ENCODE peak calls at places on chromosomes 2 and 18, in seven cellular contexts. J is mammary epithelial cell; S is prostate gland; B is pancreas; M is cardiac fibroblast; V is CD8-positive, alpha-beta T cell; C is GM13977. E is an unnamed sample.

GRCh38 chr2:237558918-237559645 is 7.3 kb upstream of the PRLH start:
- DNase-seq in J (peak), S (peak), B (no peak), M (peak), V (no peak), C (no peak), E (peak)

GRCh38 chr2:19187323-19188020 is 171.0 kb downstream of the OSR1 start:
- DNase-seq in J (peak), S (no peak), B (no peak), M (no peak), V (no peak), C (no peak), E (peak)

GRCh38 chr2:30688956-30689401 is 118.3 kb downstream of the CAPN13 start:
- DNase-seq in J (no peak), S (no peak), B (no peak), M (no peak), V (no peak), C (no peak), E (no peak)

GRCh38 chr2:38909872-38910271 is 20.2 kb downstream of the ARHGEF33 start:
- DNase-seq in J (no peak), S (no peak), B (no peak), M (no peak), V (no peak), C (no peak), E (no peak)

GRCh38 chr2:62407401-62407800 is 98.6 kb downstream of the TMEM17 start:
- DNase-seq in J (no peak), S (no peak), B (no peak), M (no peak), V (no peak), C (no peak), E (no peak)

GRCh38 chr2:219025637-219026585 is 15.4 kb downstream of the CFAP65 start:
- DNase-seq in J (no peak), S (no peak), B (no peak), M (no peak), V (no peak), C (no peak), E (no peak)

GRCh38 chr18:49924293-49924983 is 111.1 kb upstream of the ACAA2 start:
- DNase-seq in J (no peak), S (no peak), B (no peak), M (no peak), V (no peak), C (no peak), E (no peak)

GRCh38 chr2:74146929-74147728 is 583 bp downstream of the BOLA3 start:
- DNase-seq in J (peak), S (no peak), B (no peak), M (peak), V (no peak), C (peak), E (peak)

GRCh38 chr2:223537669-223538601 is 64.2 kb downstream of the SCG2 start:
- DNase-seq in J (no peak), S (no peak), B (no peak), M (peak), V (no peak), C (no peak), E (no peak)

GRCh38 chr2:47034973-47035609 is 119.5 kb upstream of the MCFD2 start:
- DNase-seq in J (no peak), S (no peak), B (peak), M (no peak), V (no peak), C (peak), E (no peak)

GRCh38 chr2:24225883-24226282 is 51.0 kb downstream of the FAM228A start:
- DNase-seq in J (no peak), S (no peak), B (no peak), M (no peak), V (no peak), C (no peak), E (no peak)

GRCh38 chr18:57839942-57840381 is 36.8 kb upstream of the ATP8B1 start:
- DNase-seq in J (peak), S (no peak), B (no peak), M (peak), V (no peak), C (no peak), E (peak)

GRCh38 chr2:236550701-236551465 is 18.7 kb upstream of the ACKR3 start:
- DNase-seq in J (no peak), S (no peak), B (no peak), M (no peak), V (no peak), C (peak), E (no peak)

DNA sequence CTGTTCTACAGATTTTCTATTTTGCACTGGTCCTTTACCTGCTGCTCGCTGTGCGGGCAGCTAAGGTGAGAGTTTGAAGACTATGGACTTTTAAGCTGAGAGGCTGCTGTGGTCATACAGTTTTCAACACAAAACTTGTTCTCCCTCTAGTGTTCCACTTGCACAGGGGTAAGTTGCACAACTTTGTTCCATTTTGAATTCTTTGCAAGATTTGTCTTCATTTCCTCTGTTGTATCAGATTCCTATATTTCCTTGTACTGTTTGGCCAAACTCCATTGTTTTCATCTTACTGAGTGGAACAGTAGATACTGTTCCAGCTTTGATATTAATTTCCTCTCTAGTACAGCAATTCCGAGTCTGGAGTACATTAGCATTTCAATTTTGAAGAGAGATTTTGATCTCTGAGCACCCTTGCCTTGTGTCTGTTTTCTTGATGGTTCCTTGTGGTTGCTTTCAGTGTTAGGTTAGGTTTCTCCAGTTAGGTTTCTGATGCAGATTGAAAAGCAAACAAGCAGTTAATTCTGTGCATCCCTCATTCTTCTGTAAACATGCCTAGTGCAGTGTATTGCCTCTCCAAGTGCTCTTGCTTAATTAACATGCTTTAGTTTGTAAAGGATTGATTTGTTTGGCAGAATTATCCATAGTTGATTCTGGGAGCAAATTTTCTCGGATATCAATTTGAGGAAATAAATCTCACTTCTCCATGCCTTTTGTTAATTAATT is 188.8 kb downstream of the PTPRM start:
- DNase-seq in J (no peak), S (no peak), B (no peak), M (peak), V (no peak), C (no peak), E (peak)
- TF ChIP-seq CTCF in J (peak), S (peak), B (no peak), M (peak), V (no peak), C (no peak), E (no peak)

GRCh38 chr2:135043345-135043744 is 3.9 kb downstream of the MAP3K19 start:
- DNase-seq in J (no peak), S (no peak), B (no peak), M (no peak), V (no peak), C (no peak), E (no peak)
- TF ChIP-seq CTCF in J (peak), S (no peak), B (no peak), M (peak), V (peak), C (peak), E (peak)

DNA sequence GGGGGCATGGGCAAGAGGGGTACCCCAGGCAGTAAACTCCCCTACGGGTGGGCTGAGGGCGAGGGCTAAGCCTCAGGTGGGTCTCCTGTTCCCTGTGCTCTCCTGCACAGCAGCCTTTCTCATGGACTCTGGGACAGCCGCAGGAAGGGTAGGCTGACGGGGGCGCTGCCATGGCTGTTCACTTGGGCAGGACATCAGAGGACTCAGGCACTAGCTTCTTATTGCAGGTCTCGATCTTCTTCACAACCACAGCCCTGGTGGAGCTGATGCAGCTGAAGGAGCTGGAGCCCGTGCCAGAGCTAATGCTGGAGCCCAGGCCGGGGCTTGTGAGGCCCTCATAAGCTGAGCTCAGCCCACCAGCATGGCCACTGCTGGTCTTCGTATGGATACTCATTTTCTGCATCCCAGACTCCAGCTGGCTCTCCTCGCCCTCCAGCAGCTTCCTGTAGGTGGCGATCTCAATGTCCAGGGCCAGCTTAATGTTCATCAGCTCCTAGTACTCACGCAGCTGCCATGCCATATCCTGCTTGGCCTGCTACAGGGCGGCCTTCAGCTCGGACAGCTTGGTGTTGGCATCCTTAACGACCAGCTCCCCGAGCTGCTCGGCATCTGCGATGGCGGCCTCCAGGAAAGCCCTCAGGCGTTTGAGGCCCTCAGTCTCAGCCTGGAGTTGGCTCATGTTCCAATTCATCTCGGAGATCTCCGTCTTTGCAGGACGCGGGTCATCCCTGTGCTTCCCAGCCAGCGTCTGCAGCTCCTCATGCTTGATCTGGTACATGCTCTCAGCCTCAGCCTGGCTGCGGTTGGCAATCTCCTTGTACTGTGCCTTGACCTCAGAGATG is 359.8 kb upstream of the SETBP1 start:
- DNase-seq in J (no peak), S (no peak), B (no peak), M (no peak), V (no peak), C (no peak), E (no peak)
- TF ChIP-seq CTCF in J (no peak), S (no peak), B (no peak), M (peak), V (no peak), C (no peak), E (no peak)

GRCh38 chr2:177195194-177195593 is 17.4 kb upstream of the HNRNPA3 start:
- DNase-seq in J (no peak), S (no peak), B (no peak), M (no peak), V (no peak), C (no peak), E (no peak)
- TF ChIP-seq CTCF in J (peak), S (no peak), B (no peak), M (no peak), V (no peak), C (peak), E (no peak)

GRCh38 chr2:60794271-60794863 is 38.3 kb downstream of the PAPOLG start:
- DNase-seq in J (no peak), S (no peak), B (no peak), M (peak), V (no peak), C (peak), E (peak)

GRCh38 chr2:60796573-60797509 is 40.8 kb downstream of the PAPOLG start:
- DNase-seq in J (no peak), S (no peak), B (no peak), M (peak), V (no peak), C (no peak), E (no peak)

DNA sequence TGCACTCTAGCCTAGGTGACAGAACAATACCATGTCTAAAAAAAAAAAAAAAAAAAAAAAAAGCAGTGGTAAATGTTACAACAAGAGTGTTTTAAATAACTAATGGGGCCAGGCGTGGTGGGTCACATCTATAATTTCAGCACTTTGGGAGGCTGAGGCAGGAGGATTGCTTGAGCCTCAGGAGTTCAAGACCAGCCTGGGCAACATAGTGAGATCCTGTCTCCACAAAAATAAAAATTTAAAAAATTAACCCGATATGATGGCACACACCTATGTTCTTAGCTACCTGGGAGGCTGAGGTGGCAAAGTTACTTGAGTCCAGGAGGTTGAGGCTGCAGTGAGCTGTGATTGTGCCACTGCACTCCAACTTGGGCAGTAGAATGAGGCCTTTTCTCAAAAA is 37.1 kb downstream of the PAPOLG start:
- DNase-seq in J (no peak), S (no peak), B (no peak), M (no peak), V (no peak), C (no peak), E (no peak)
- TF ChIP-seq CTCF in J (no peak), S (no peak), B (no peak), M (no peak), V (no peak), C (no peak), E (no peak)

E was measured in MCF 10A.